ENCODE peak calls at places on chromosomes 11 and 22, in seven cellular contexts. K is M059J, U is mesothelial cell of epicardium, O is brain pericyte, D is nephron progenitor cell, J is NT2/D1, X is ELR. T is an unnamed sample.

GRCh38 chr11:117438371-117439000 is 110.8 kb downstream of the CEP164 start:
- DNase-seq in K (peak; percentile 49), U (no peak), O (no peak), D (no peak), J (no peak), X (peak; percentile 16), T (no peak)

GRCh38 chr11:101987370-101987769 is 59.9 kb upstream of the CFAP300 start:
- DNase-seq in K (no peak), U (no peak), O (no peak), D (no peak), J (no peak), X (no peak), T (no peak)

GRCh38 chr11:132300283-132300682 is 929.9 kb downstream of the NTM start:
- DNase-seq in K (no peak), U (no peak), O (no peak), D (peak; percentile 14), J (no peak), X (peak; percentile 24), T (peak; percentile 50)

GRCh38 chr11:34086554-34087278 is 18.7 kb upstream of the NAT10 start:
- DNase-seq in K (peak; percentile 50), U (no peak), O (no peak), D (no peak), J (no peak), X (peak; percentile 55), T (no peak)

GRCh38 chr11:69401715-69402114 is 79.7 kb upstream of the LINC01488 start:
- DNase-seq in K (no peak), U (no peak), O (no peak), D (no peak), J (no peak), X (no peak), T (no peak)

GRCh38 chr11:15926071-15926470 is 430.3 kb downstream of the SOX6 start:
- DNase-seq in K (no peak), U (no peak), O (no peak), D (no peak), J (no peak), X (no peak), T (no peak)

GRCh38 chr22:27381552-27381951 is 420.0 kb downstream of the MN1 start:
- DNase-seq in K (no peak), U (no peak), O (no peak), D (peak; percentile 33), J (no peak), X (no peak), T (no peak)

GRCh38 chr11:111494040-111494439 is 18.1 kb downstream of the BTG4 start:
- DNase-seq in K (no peak), U (no peak), O (no peak), D (no peak), J (no peak), X (no peak), T (no peak)

GRCh38 chr22:28761449-28761755 is 11.1 kb upstream of the CCDC117 start:
- DNase-seq in K (no peak), U (no peak), O (no peak), D (no peak), J (no peak), X (no peak), T (no peak)

GRCh38 chr11:125591659-125592304 is 870 bp upstream of the STT3A start:
- DNase-seq in K (peak; percentile 27), U (peak; percentile 70), O (peak; percentile 26), D (peak; percentile 55), J (peak; percentile 18), X (peak; percentile 54), T (peak; percentile 46)

GRCh38 chr22:49705631-49706352 is 121.9 kb downstream of the BRD1 start:
- DNase-seq in K (no peak), U (no peak), O (no peak), D (no peak), J (no peak), X (no peak), T (no peak)

GRCh38 chr11:46277623-46278386 is at the start of gene CREB3L1:
- DNase-seq in K (peak; percentile 23), U (peak; percentile 61), O (no peak), D (peak; percentile 74), J (no peak), X (peak; percentile 49), T (peak; percentile 64)

GRCh38 chr22:49325531-49326395 is 501.9 kb downstream of the BRD1 start:
- DNase-seq in K (no peak), U (peak; percentile 26), O (no peak), D (no peak), J (no peak), X (no peak), T (no peak)

GRCh38 chr11:45556851-45557707 is 108.3 kb downstream of the CHST1 start:
- DNase-seq in K (peak; percentile 29), U (no peak), O (no peak), D (no peak), J (no peak), X (peak; percentile 38), T (no peak)

GRCh38 chr22:49152146-49152929 is 675.3 kb downstream of the BRD1 start:
- DNase-seq in K (no peak), U (no peak), O (no peak), D (peak; percentile 75), J (no peak), X (no peak), T (peak; percentile 72)

GRCh38 chr11:47904048-47904447 is 55.9 kb upstream of the NUP160 start:
- DNase-seq in K (peak; percentile 26), U (no peak), O (no peak), D (no peak), J (no peak), X (peak; percentile 36), T (no peak)

GRCh38 chr22:20595461-20595860 is 88.1 kb downstream of the MED15 start:
- DNase-seq in K (no peak), U (no peak), O (no peak), D (no peak), J (no peak), X (no peak), T (no peak)

GRCh38 chr11:66112640-66113098 is 42.6 kb downstream of the PACS1 start:
- DNase-seq in K (peak; percentile 79), U (no peak), O (no peak), D (no peak), J (no peak), X (peak; percentile 91), T (no peak)

GRCh38 chr11:35825386-35825785 is 118.5 kb upstream of the LDLRAD3 start:
- DNase-seq in K (no peak), U (no peak), O (no peak), D (no peak), J (no peak), X (no peak), T (no peak)